ENCODE peak calls at places on chromosomes 7 and 10, in seven cellular contexts. One of them, this sample, is unnamed.
A peak's percentile ranks its signal among the peaks of the same experiment; 100 is the strongest.

GRCh38 chr7:24052572-24053223 is 231.3 kb upstream of the NPY start:
- DNase-seq in activated T-helper 1 cell treated with anti-CD3 and anti-CD28 coated beads, Interleukin-12 subunit alpha, Interleukin-12 subunit beta, Interleukin-2, Interleukin-4 antibody, amounts not matched to agents 30 ng/mL and 10 ng/mL and 1 ng/mL, durations not matched to agents 14 hours and 24 hours and 36 hours: no peak
- DNase-seq in NCI-H1105: peak; percentile 71
- DNase-seq in skeletal muscle cell: peak; percentile 15
- DNase-seq in progenitor cell of endocrine pancreas: no peak
- DNase-seq in Caki2: no peak
- DNase-seq in tibial artery: no peak
- DNase-seq in this sample: no peak

GRCh38 chr7:158548726-158549125 is 38.9 kb downstream of the PTPRN2 start:
- DNase-seq in activated T-helper 1 cell treated with anti-CD3 and anti-CD28 coated beads, Interleukin-12 subunit alpha, Interleukin-12 subunit beta, Interleukin-2, Interleukin-4 antibody, amounts not matched to agents 30 ng/mL and 10 ng/mL and 1 ng/mL, durations not matched to agents 14 hours and 24 hours and 36 hours: no peak
- DNase-seq in NCI-H1105: no peak
- DNase-seq in tibial artery: no peak
- DNase-seq in skeletal muscle cell: no peak
- DNase-seq in Caki2: no peak
- DNase-seq in progenitor cell of endocrine pancreas: no peak
- DNase-seq in this sample: no peak

GRCh38 chr7:131556055-131556911 is at the start of gene PODXL:
- DNase-seq in progenitor cell of endocrine pancreas: peak; percentile 56
- DNase-seq in Caki2: peak; percentile 77
- DNase-seq in NCI-H1105: peak; percentile 84
- DNase-seq in skeletal muscle cell: no peak
- DNase-seq in tibial artery: peak; percentile 54
- DNase-seq in activated T-helper 1 cell treated with anti-CD3 and anti-CD28 coated beads, Interleukin-12 subunit alpha, Interleukin-12 subunit beta, Interleukin-2, Interleukin-4 antibody, amounts not matched to agents 30 ng/mL and 10 ng/mL and 1 ng/mL, durations not matched to agents 14 hours and 24 hours and 36 hours: peak; percentile 64
- DNase-seq in this sample: peak; percentile 71

GRCh38 chr7:51251292-51251691 is 65.3 kb downstream of the COBL start:
- DNase-seq in Caki2: peak; percentile 12
- DNase-seq in activated T-helper 1 cell treated with anti-CD3 and anti-CD28 coated beads, Interleukin-12 subunit alpha, Interleukin-12 subunit beta, Interleukin-2, Interleukin-4 antibody, amounts not matched to agents 30 ng/mL and 10 ng/mL and 1 ng/mL, durations not matched to agents 14 hours and 24 hours and 36 hours: no peak
- DNase-seq in tibial artery: no peak
- DNase-seq in progenitor cell of endocrine pancreas: no peak
- DNase-seq in skeletal muscle cell: no peak
- DNase-seq in NCI-H1105: no peak
- DNase-seq in this sample: no peak

GRCh38 chr7:20064974-20065862 is 152.0 kb downstream of the MACC1 start:
- DNase-seq in progenitor cell of endocrine pancreas: no peak
- DNase-seq in activated T-helper 1 cell treated with anti-CD3 and anti-CD28 coated beads, Interleukin-12 subunit alpha, Interleukin-12 subunit beta, Interleukin-2, Interleukin-4 antibody, amounts not matched to agents 30 ng/mL and 10 ng/mL and 1 ng/mL, durations not matched to agents 14 hours and 24 hours and 36 hours: no peak
- DNase-seq in skeletal muscle cell: peak; percentile 3
- DNase-seq in tibial artery: no peak
- DNase-seq in Caki2: peak; percentile 77
- DNase-seq in NCI-H1105: no peak
- DNase-seq in this sample: peak; percentile 21

GRCh38 chr10:104937528-104937927 is 296.4 kb downstream of the SORCS3 start:
- DNase-seq in Caki2: peak; percentile 93
- DNase-seq in skeletal muscle cell: peak; percentile 73
- DNase-seq in NCI-H1105: peak; percentile 74
- DNase-seq in activated T-helper 1 cell treated with anti-CD3 and anti-CD28 coated beads, Interleukin-12 subunit alpha, Interleukin-12 subunit beta, Interleukin-2, Interleukin-4 antibody, amounts not matched to agents 30 ng/mL and 10 ng/mL and 1 ng/mL, durations not matched to agents 14 hours and 24 hours and 36 hours: no peak
- DNase-seq in tibial artery: no peak
- DNase-seq in progenitor cell of endocrine pancreas: no peak
- DNase-seq in this sample: no peak

GRCh38 chr10:33552290-33552689 is 217.8 kb upstream of the NRP1 start:
- DNase-seq in activated T-helper 1 cell treated with anti-CD3 and anti-CD28 coated beads, Interleukin-12 subunit alpha, Interleukin-12 subunit beta, Interleukin-2, Interleukin-4 antibody, amounts not matched to agents 30 ng/mL and 10 ng/mL and 1 ng/mL, durations not matched to agents 14 hours and 24 hours and 36 hours: no peak
- DNase-seq in Caki2: no peak
- DNase-seq in progenitor cell of endocrine pancreas: no peak
- DNase-seq in NCI-H1105: no peak
- DNase-seq in tibial artery: no peak
- DNase-seq in skeletal muscle cell: no peak
- DNase-seq in this sample: no peak

GRCh38 chr10:14129770-14130169 is 201.0 kb downstream of the FRMD4A start:
- DNase-seq in progenitor cell of endocrine pancreas: no peak
- DNase-seq in NCI-H1105: no peak
- DNase-seq in Caki2: no peak
- DNase-seq in skeletal muscle cell: no peak
- DNase-seq in tibial artery: no peak
- DNase-seq in activated T-helper 1 cell treated with anti-CD3 and anti-CD28 coated beads, Interleukin-12 subunit alpha, Interleukin-12 subunit beta, Interleukin-2, Interleukin-4 antibody, amounts not matched to agents 30 ng/mL and 10 ng/mL and 1 ng/mL, durations not matched to agents 14 hours and 24 hours and 36 hours: no peak
- DNase-seq in this sample: no peak

GRCh38 chr10:69515699-69516547 is 57.3 kb downstream of the NEUROG3 start:
- DNase-seq in Caki2: peak; percentile 59
- DNase-seq in activated T-helper 1 cell treated with anti-CD3 and anti-CD28 coated beads, Interleukin-12 subunit alpha, Interleukin-12 subunit beta, Interleukin-2, Interleukin-4 antibody, amounts not matched to agents 30 ng/mL and 10 ng/mL and 1 ng/mL, durations not matched to agents 14 hours and 24 hours and 36 hours: peak; percentile 62
- DNase-seq in NCI-H1105: peak; percentile 40
- DNase-seq in tibial artery: peak; percentile 65
- DNase-seq in progenitor cell of endocrine pancreas: peak; percentile 68
- DNase-seq in skeletal muscle cell: peak; percentile 9
- DNase-seq in this sample: peak; percentile 61

GRCh38 chr7:20388064-20388463 is 57.4 kb downstream of the ITGB8 start:
- DNase-seq in activated T-helper 1 cell treated with anti-CD3 and anti-CD28 coated beads, Interleukin-12 subunit alpha, Interleukin-12 subunit beta, Interleukin-2, Interleukin-4 antibody, amounts not matched to agents 30 ng/mL and 10 ng/mL and 1 ng/mL, durations not matched to agents 14 hours and 24 hours and 36 hours: no peak
- DNase-seq in tibial artery: no peak
- DNase-seq in NCI-H1105: no peak
- DNase-seq in progenitor cell of endocrine pancreas: no peak
- DNase-seq in Caki2: peak; percentile 75
- DNase-seq in skeletal muscle cell: no peak
- DNase-seq in this sample: no peak

GRCh38 chr7:27071622-27072390 is 24.0 kb downstream of the HOXA1 start:
- DNase-seq in skeletal muscle cell: no peak
- DNase-seq in Caki2: no peak
- DNase-seq in activated T-helper 1 cell treated with anti-CD3 and anti-CD28 coated beads, Interleukin-12 subunit alpha, Interleukin-12 subunit beta, Interleukin-2, Interleukin-4 antibody, amounts not matched to agents 30 ng/mL and 10 ng/mL and 1 ng/mL, durations not matched to agents 14 hours and 24 hours and 36 hours: no peak
- DNase-seq in progenitor cell of endocrine pancreas: no peak
- DNase-seq in tibial artery: no peak
- DNase-seq in NCI-H1105: no peak
- DNase-seq in this sample: no peak

GRCh38 chr7:134527979-134528371 is 608 bp downstream of the AKR1B10 start:
- DNase-seq in skeletal muscle cell: peak; percentile 66
- DNase-seq in Caki2: no peak
- DNase-seq in tibial artery: peak; percentile 67
- DNase-seq in activated T-helper 1 cell treated with anti-CD3 and anti-CD28 coated beads, Interleukin-12 subunit alpha, Interleukin-12 subunit beta, Interleukin-2, Interleukin-4 antibody, amounts not matched to agents 30 ng/mL and 10 ng/mL and 1 ng/mL, durations not matched to agents 14 hours and 24 hours and 36 hours: no peak
- DNase-seq in NCI-H1105: no peak
- DNase-seq in progenitor cell of endocrine pancreas: no peak
- DNase-seq in this sample: no peak

GRCh38 chr10:123027861-123028260 is 19.1 kb downstream of the ACADSB start:
- DNase-seq in activated T-helper 1 cell treated with anti-CD3 and anti-CD28 coated beads, Interleukin-12 subunit alpha, Interleukin-12 subunit beta, Interleukin-2, Interleukin-4 antibody, amounts not matched to agents 30 ng/mL and 10 ng/mL and 1 ng/mL, durations not matched to agents 14 hours and 24 hours and 36 hours: no peak
- DNase-seq in progenitor cell of endocrine pancreas: no peak
- DNase-seq in Caki2: peak; percentile 24
- DNase-seq in NCI-H1105: no peak
- DNase-seq in skeletal muscle cell: no peak
- DNase-seq in tibial artery: no peak
- DNase-seq in this sample: no peak

GRCh38 chr7:30906520-30907240 is 5.0 kb upstream of the AQP1 start:
- DNase-seq in activated T-helper 1 cell treated with anti-CD3 and anti-CD28 coated beads, Interleukin-12 subunit alpha, Interleukin-12 subunit beta, Interleukin-2, Interleukin-4 antibody, amounts not matched to agents 30 ng/mL and 10 ng/mL and 1 ng/mL, durations not matched to agents 14 hours and 24 hours and 36 hours: no peak
- DNase-seq in skeletal muscle cell: no peak
- DNase-seq in tibial artery: no peak
- DNase-seq in progenitor cell of endocrine pancreas: no peak
- DNase-seq in NCI-H1105: no peak
- DNase-seq in Caki2: no peak
- DNase-seq in this sample: no peak

GRCh38 chr7:67392596-67393438 is 396.2 kb downstream of the TYW1 start:
- DNase-seq in tibial artery: no peak
- DNase-seq in activated T-helper 1 cell treated with anti-CD3 and anti-CD28 coated beads, Interleukin-12 subunit alpha, Interleukin-12 subunit beta, Interleukin-2, Interleukin-4 antibody, amounts not matched to agents 30 ng/mL and 10 ng/mL and 1 ng/mL, durations not matched to agents 14 hours and 24 hours and 36 hours: no peak
- DNase-seq in progenitor cell of endocrine pancreas: no peak
- DNase-seq in Caki2: no peak
- DNase-seq in NCI-H1105: no peak
- DNase-seq in skeletal muscle cell: no peak
- DNase-seq in this sample: no peak

GRCh38 chr10:77004917-77005564 is 632.6 kb downstream of the KCNMA1 start:
- DNase-seq in skeletal muscle cell: peak; percentile 14
- DNase-seq in progenitor cell of endocrine pancreas: peak; percentile 14
- DNase-seq in NCI-H1105: peak; percentile 14
- DNase-seq in Caki2: peak; percentile 36
- DNase-seq in tibial artery: no peak
- DNase-seq in activated T-helper 1 cell treated with anti-CD3 and anti-CD28 coated beads, Interleukin-12 subunit alpha, Interleukin-12 subunit beta, Interleukin-2, Interleukin-4 antibody, amounts not matched to agents 30 ng/mL and 10 ng/mL and 1 ng/mL, durations not matched to agents 14 hours and 24 hours and 36 hours: no peak
- DNase-seq in this sample: peak; percentile 16

GRCh38 chr7:96833701-96834453 is 124.2 kb upstream of the SEM1 start:
- DNase-seq in progenitor cell of endocrine pancreas: no peak
- DNase-seq in activated T-helper 1 cell treated with anti-CD3 and anti-CD28 coated beads, Interleukin-12 subunit alpha, Interleukin-12 subunit beta, Interleukin-2, Interleukin-4 antibody, amounts not matched to agents 30 ng/mL and 10 ng/mL and 1 ng/mL, durations not matched to agents 14 hours and 24 hours and 36 hours: no peak
- DNase-seq in tibial artery: no peak
- DNase-seq in skeletal muscle cell: peak; percentile 16
- DNase-seq in NCI-H1105: no peak
- DNase-seq in Caki2: peak; percentile 86
- DNase-seq in this sample: no peak

GRCh38 chr7:132560105-132560504 is 16.2 kb downstream of the PLXNA4 start:
- DNase-seq in Caki2: no peak
- DNase-seq in progenitor cell of endocrine pancreas: no peak
- DNase-seq in NCI-H1105: no peak
- DNase-seq in activated T-helper 1 cell treated with anti-CD3 and anti-CD28 coated beads, Interleukin-12 subunit alpha, Interleukin-12 subunit beta, Interleukin-2, Interleukin-4 antibody, amounts not matched to agents 30 ng/mL and 10 ng/mL and 1 ng/mL, durations not matched to agents 14 hours and 24 hours and 36 hours: no peak
- DNase-seq in tibial artery: no peak
- DNase-seq in skeletal muscle cell: no peak
- DNase-seq in this sample: no peak

GRCh38 chr7:155009570-155010157 is 6.7 kb upstream of the PAXIP1 start:
- DNase-seq in tibial artery: no peak
- DNase-seq in Caki2: no peak
- DNase-seq in activated T-helper 1 cell treated with anti-CD3 and anti-CD28 coated beads, Interleukin-12 subunit alpha, Interleukin-12 subunit beta, Interleukin-2, Interleukin-4 antibody, amounts not matched to agents 30 ng/mL and 10 ng/mL and 1 ng/mL, durations not matched to agents 14 hours and 24 hours and 36 hours: no peak
- DNase-seq in progenitor cell of endocrine pancreas: no peak
- DNase-seq in skeletal muscle cell: no peak
- DNase-seq in NCI-H1105: no peak
- DNase-seq in this sample: no peak

GRCh38 chr7:133829336-133829897 is 297.7 kb upstream of the LRGUK start:
- DNase-seq in skeletal muscle cell: no peak
- DNase-seq in Caki2: peak; percentile 68
- DNase-seq in activated T-helper 1 cell treated with anti-CD3 and anti-CD28 coated beads, Interleukin-12 subunit alpha, Interleukin-12 subunit beta, Interleukin-2, Interleukin-4 antibody, amounts not matched to agents 30 ng/mL and 10 ng/mL and 1 ng/mL, durations not matched to agents 14 hours and 24 hours and 36 hours: no peak
- DNase-seq in NCI-H1105: no peak
- DNase-seq in progenitor cell of endocrine pancreas: no peak
- DNase-seq in tibial artery: no peak
- DNase-seq in this sample: no peak

GRCh38 chr10:91406322-91406721 is 3.8 kb upstream of the HECTD2 start:
- DNase-seq in activated T-helper 1 cell treated with anti-CD3 and anti-CD28 coated beads, Interleukin-12 subunit alpha, Interleukin-12 subunit beta, Interleukin-2, Interleukin-4 antibody, amounts not matched to agents 30 ng/mL and 10 ng/mL and 1 ng/mL, durations not matched to agents 14 hours and 24 hours and 36 hours: no peak
- DNase-seq in skeletal muscle cell: no peak
- DNase-seq in tibial artery: no peak
- DNase-seq in NCI-H1105: no peak
- DNase-seq in progenitor cell of endocrine pancreas: no peak
- DNase-seq in Caki2: no peak
- DNase-seq in this sample: no peak

GRCh38 chr10:100022403-100022802 is 12.7 kb upstream of the DNMBP start:
- DNase-seq in activated T-helper 1 cell treated with anti-CD3 and anti-CD28 coated beads, Interleukin-12 subunit alpha, Interleukin-12 subunit beta, Interleukin-2, Interleukin-4 antibody, amounts not matched to agents 30 ng/mL and 10 ng/mL and 1 ng/mL, durations not matched to agents 14 hours and 24 hours and 36 hours: no peak
- DNase-seq in NCI-H1105: no peak
- DNase-seq in skeletal muscle cell: no peak
- DNase-seq in progenitor cell of endocrine pancreas: no peak
- DNase-seq in Caki2: no peak
- DNase-seq in tibial artery: no peak
- DNase-seq in this sample: no peak

GRCh38 chr10:45811075-45811474 is 36.2 kb downstream of the AGAP4 start:
- DNase-seq in NCI-H1105: no peak
- DNase-seq in tibial artery: no peak
- DNase-seq in activated T-helper 1 cell treated with anti-CD3 and anti-CD28 coated beads, Interleukin-12 subunit alpha, Interleukin-12 subunit beta, Interleukin-2, Interleukin-4 antibody, amounts not matched to agents 30 ng/mL and 10 ng/mL and 1 ng/mL, durations not matched to agents 14 hours and 24 hours and 36 hours: no peak
- DNase-seq in skeletal muscle cell: no peak
- DNase-seq in progenitor cell of endocrine pancreas: no peak
- DNase-seq in Caki2: no peak
- DNase-seq in this sample: no peak

GRCh38 chr7:452230-452751 is 67.4 kb downstream of the PDGFA start:
- DNase-seq in skeletal muscle cell: no peak
- DNase-seq in activated T-helper 1 cell treated with anti-CD3 and anti-CD28 coated beads, Interleukin-12 subunit alpha, Interleukin-12 subunit beta, Interleukin-2, Interleukin-4 antibody, amounts not matched to agents 30 ng/mL and 10 ng/mL and 1 ng/mL, durations not matched to agents 14 hours and 24 hours and 36 hours: no peak
- DNase-seq in progenitor cell of endocrine pancreas: no peak
- DNase-seq in tibial artery: no peak
- DNase-seq in Caki2: no peak
- DNase-seq in NCI-H1105: no peak
- DNase-seq in this sample: no peak

GRCh38 chr7:22406715-22407114 is 49.8 kb upstream of the RAPGEF5 start:
- DNase-seq in skeletal muscle cell: no peak
- DNase-seq in activated T-helper 1 cell treated with anti-CD3 and anti-CD28 coated beads, Interleukin-12 subunit alpha, Interleukin-12 subunit beta, Interleukin-2, Interleukin-4 antibody, amounts not matched to agents 30 ng/mL and 10 ng/mL and 1 ng/mL, durations not matched to agents 14 hours and 24 hours and 36 hours: no peak
- DNase-seq in progenitor cell of endocrine pancreas: no peak
- DNase-seq in Caki2: no peak
- DNase-seq in NCI-H1105: no peak
- DNase-seq in tibial artery: no peak
- DNase-seq in this sample: no peak

GRCh38 chr10:114917927-114918672 is 19.9 kb upstream of the TRUB1 start:
- DNase-seq in skeletal muscle cell: no peak
- DNase-seq in progenitor cell of endocrine pancreas: no peak
- DNase-seq in Caki2: peak; percentile 99
- DNase-seq in NCI-H1105: no peak
- DNase-seq in tibial artery: no peak
- DNase-seq in activated T-helper 1 cell treated with anti-CD3 and anti-CD28 coated beads, Interleukin-12 subunit alpha, Interleukin-12 subunit beta, Interleukin-2, Interleukin-4 antibody, amounts not matched to agents 30 ng/mL and 10 ng/mL and 1 ng/mL, durations not matched to agents 14 hours and 24 hours and 36 hours: no peak
- DNase-seq in this sample: no peak

GRCh38 chr10:102546606-102547310 is 43.0 kb downstream of the SUFU start:
- DNase-seq in activated T-helper 1 cell treated with anti-CD3 and anti-CD28 coated beads, Interleukin-12 subunit alpha, Interleukin-12 subunit beta, Interleukin-2, Interleukin-4 antibody, amounts not matched to agents 30 ng/mL and 10 ng/mL and 1 ng/mL, durations not matched to agents 14 hours and 24 hours and 36 hours: no peak
- DNase-seq in progenitor cell of endocrine pancreas: no peak
- DNase-seq in NCI-H1105: no peak
- DNase-seq in Caki2: no peak
- DNase-seq in skeletal muscle cell: peak; percentile 23
- DNase-seq in tibial artery: no peak
- DNase-seq in this sample: no peak

GRCh38 chr7:143299840-143300239 is 11.7 kb downstream of the CASP2 start:
- DNase-seq in Caki2: no peak
- DNase-seq in NCI-H1105: no peak
- DNase-seq in activated T-helper 1 cell treated with anti-CD3 and anti-CD28 coated beads, Interleukin-12 subunit alpha, Interleukin-12 subunit beta, Interleukin-2, Interleukin-4 antibody, amounts not matched to agents 30 ng/mL and 10 ng/mL and 1 ng/mL, durations not matched to agents 14 hours and 24 hours and 36 hours: peak; percentile 45
- DNase-seq in tibial artery: no peak
- DNase-seq in skeletal muscle cell: no peak
- DNase-seq in progenitor cell of endocrine pancreas: no peak
- DNase-seq in this sample: peak; percentile 35

GRCh38 chr7:142866361-142867096 is 11.7 kb downstream of the EPHB6 start:
- DNase-seq in progenitor cell of endocrine pancreas: peak; percentile 43
- DNase-seq in activated T-helper 1 cell treated with anti-CD3 and anti-CD28 coated beads, Interleukin-12 subunit alpha, Interleukin-12 subunit beta, Interleukin-2, Interleukin-4 antibody, amounts not matched to agents 30 ng/mL and 10 ng/mL and 1 ng/mL, durations not matched to agents 14 hours and 24 hours and 36 hours: no peak
- DNase-seq in Caki2: peak; percentile 32
- DNase-seq in skeletal muscle cell: no peak
- DNase-seq in tibial artery: no peak
- DNase-seq in NCI-H1105: peak; percentile 23
- DNase-seq in this sample: no peak

GRCh38 chr10:133528296-133528844 is 1.2 kb downstream of the CYP2E1 start:
- DNase-seq in NCI-H1105: no peak
- DNase-seq in tibial artery: no peak
- DNase-seq in Caki2: no peak
- DNase-seq in progenitor cell of endocrine pancreas: no peak
- DNase-seq in skeletal muscle cell: no peak
- DNase-seq in activated T-helper 1 cell treated with anti-CD3 and anti-CD28 coated beads, Interleukin-12 subunit alpha, Interleukin-12 subunit beta, Interleukin-2, Interleukin-4 antibody, amounts not matched to agents 30 ng/mL and 10 ng/mL and 1 ng/mL, durations not matched to agents 14 hours and 24 hours and 36 hours: no peak
- DNase-seq in this sample: no peak

GRCh38 chr7:32347244-32347828 is 142.8 kb downstream of the LSM5 start:
- DNase-seq in activated T-helper 1 cell treated with anti-CD3 and anti-CD28 coated beads, Interleukin-12 subunit alpha, Interleukin-12 subunit beta, Interleukin-2, Interleukin-4 antibody, amounts not matched to agents 30 ng/mL and 10 ng/mL and 1 ng/mL, durations not matched to agents 14 hours and 24 hours and 36 hours: no peak
- DNase-seq in tibial artery: peak; percentile 31
- DNase-seq in Caki2: no peak
- DNase-seq in progenitor cell of endocrine pancreas: no peak
- DNase-seq in NCI-H1105: peak; percentile 8
- DNase-seq in skeletal muscle cell: no peak
- DNase-seq in this sample: no peak

GRCh38 chr7:3164363-3164762 is 120.7 kb upstream of the CARD11 start:
- DNase-seq in progenitor cell of endocrine pancreas: no peak
- DNase-seq in tibial artery: no peak
- DNase-seq in Caki2: no peak
- DNase-seq in activated T-helper 1 cell treated with anti-CD3 and anti-CD28 coated beads, Interleukin-12 subunit alpha, Interleukin-12 subunit beta, Interleukin-2, Interleukin-4 antibody, amounts not matched to agents 30 ng/mL and 10 ng/mL and 1 ng/mL, durations not matched to agents 14 hours and 24 hours and 36 hours: no peak
- DNase-seq in NCI-H1105: no peak
- DNase-seq in skeletal muscle cell: no peak
- DNase-seq in this sample: no peak

GRCh38 chr7:117937049-117937448 is 63.8 kb upstream of the CTTNBP2 start:
- DNase-seq in skeletal muscle cell: no peak
- DNase-seq in tibial artery: no peak
- DNase-seq in NCI-H1105: no peak
- DNase-seq in activated T-helper 1 cell treated with anti-CD3 and anti-CD28 coated beads, Interleukin-12 subunit alpha, Interleukin-12 subunit beta, Interleukin-2, Interleukin-4 antibody, amounts not matched to agents 30 ng/mL and 10 ng/mL and 1 ng/mL, durations not matched to agents 14 hours and 24 hours and 36 hours: no peak
- DNase-seq in progenitor cell of endocrine pancreas: no peak
- DNase-seq in Caki2: no peak
- DNase-seq in this sample: no peak

GRCh38 chr7:75889223-75889825 is 10.5 kb downstream of the RHBDD2 start:
- DNase-seq in NCI-H1105: no peak
- DNase-seq in skeletal muscle cell: no peak
- DNase-seq in progenitor cell of endocrine pancreas: no peak
- DNase-seq in activated T-helper 1 cell treated with anti-CD3 and anti-CD28 coated beads, Interleukin-12 subunit alpha, Interleukin-12 subunit beta, Interleukin-2, Interleukin-4 antibody, amounts not matched to agents 30 ng/mL and 10 ng/mL and 1 ng/mL, durations not matched to agents 14 hours and 24 hours and 36 hours: no peak
- DNase-seq in Caki2: no peak
- DNase-seq in tibial artery: no peak
- DNase-seq in this sample: no peak

GRCh38 chr10:9853405-9854010 is 1164.2 kb upstream of the CELF2 start:
- DNase-seq in NCI-H1105: no peak
- DNase-seq in activated T-helper 1 cell treated with anti-CD3 and anti-CD28 coated beads, Interleukin-12 subunit alpha, Interleukin-12 subunit beta, Interleukin-2, Interleukin-4 antibody, amounts not matched to agents 30 ng/mL and 10 ng/mL and 1 ng/mL, durations not matched to agents 14 hours and 24 hours and 36 hours: no peak
- DNase-seq in tibial artery: no peak
- DNase-seq in progenitor cell of endocrine pancreas: no peak
- DNase-seq in skeletal muscle cell: no peak
- DNase-seq in Caki2: no peak
- DNase-seq in this sample: no peak

GRCh38 chr7:66505531-66506451 is 122.9 kb upstream of the KCTD7 start:
- DNase-seq in progenitor cell of endocrine pancreas: no peak
- DNase-seq in activated T-helper 1 cell treated with anti-CD3 and anti-CD28 coated beads, Interleukin-12 subunit alpha, Interleukin-12 subunit beta, Interleukin-2, Interleukin-4 antibody, amounts not matched to agents 30 ng/mL and 10 ng/mL and 1 ng/mL, durations not matched to agents 14 hours and 24 hours and 36 hours: peak; percentile 22
- DNase-seq in tibial artery: peak; percentile 20
- DNase-seq in NCI-H1105: no peak
- DNase-seq in skeletal muscle cell: no peak
- DNase-seq in Caki2: no peak
- DNase-seq in this sample: no peak

GRCh38 chr10:96719850-96720421 is 378 bp downstream of the PIK3AP1 start:
- DNase-seq in Caki2: peak; percentile 6
- DNase-seq in NCI-H1105: no peak
- DNase-seq in tibial artery: peak; percentile 52
- DNase-seq in activated T-helper 1 cell treated with anti-CD3 and anti-CD28 coated beads, Interleukin-12 subunit alpha, Interleukin-12 subunit beta, Interleukin-2, Interleukin-4 antibody, amounts not matched to agents 30 ng/mL and 10 ng/mL and 1 ng/mL, durations not matched to agents 14 hours and 24 hours and 36 hours: peak; percentile 14
- DNase-seq in progenitor cell of endocrine pancreas: peak; percentile 50
- DNase-seq in skeletal muscle cell: no peak
- DNase-seq in this sample: peak; percentile 79

GRCh38 chr7:105585850-105586500 is 4.7 kb upstream of the EFCAB10 start:
- DNase-seq in NCI-H1105: no peak
- DNase-seq in progenitor cell of endocrine pancreas: no peak
- DNase-seq in skeletal muscle cell: no peak
- DNase-seq in activated T-helper 1 cell treated with anti-CD3 and anti-CD28 coated beads, Interleukin-12 subunit alpha, Interleukin-12 subunit beta, Interleukin-2, Interleukin-4 antibody, amounts not matched to agents 30 ng/mL and 10 ng/mL and 1 ng/mL, durations not matched to agents 14 hours and 24 hours and 36 hours: no peak
- DNase-seq in Caki2: no peak
- DNase-seq in tibial artery: no peak
- DNase-seq in this sample: no peak